ENCODE peak calls at places on chromosomes 12 and 14, in seven cellular contexts. T is tibial nerve; P is T47D; K is uterus; H is stimulated activated CD8-positive, alpha-beta memory T cell treated with anti-CD3 and anti-CD28 coated beads, Interleukin-2, amount 100 ng/mL, for 1 hour; V is epithelial cell of prostate; S is tibial artery. I is an unnamed sample.

GRCh38 chr12:14936224-14936861 is 2.0 kb downstream of the ERP27 start:
- DNase-seq in H (no peak), S (no peak), T (no peak), P (no peak), K (no peak), V (no peak), I (no peak)

GRCh38 chr14:90419200-90419599 is 22.4 kb downstream of the CALM1 start:
- DNase-seq in K (peak), H (no peak), S (peak), T (peak), P (no peak), V (peak), I (peak)

GRCh38 chr14:36579573-36580140 is 2.8 kb downstream of the NKX2-8 start:
- DNase-seq in P (no peak), S (no peak), V (no peak), K (no peak), T (no peak), H (no peak), I (no peak)

GRCh38 chr12:96053476-96054261 is 18.3 kb upstream of the LTA4H start:
- DNase-seq in K (no peak), S (no peak), T (no peak), V (no peak), H (no peak), P (no peak), I (no peak)

GRCh38 chr14:50941151-50941550 is 3.1 kb downstream of the PYGL start:
- DNase-seq in P (no peak), V (no peak), H (no peak), T (no peak), S (no peak), K (no peak), I (no peak)

GRCh38 chr14:77022219-77022852 is 6.2 kb downstream of the IRF2BPL start:
- DNase-seq in V (no peak), S (no peak), H (no peak), P (no peak), T (no peak), K (no peak), I (no peak)

GRCh38 chr12:25394025-25394424 is 143.3 kb upstream of the KRAS start:
- DNase-seq in S (no peak), P (no peak), H (no peak), V (no peak), K (no peak), T (no peak), I (no peak)

GRCh38 chr14:48725001-48725734 is 861.0 kb downstream of the RPS29 start:
- DNase-seq in V (no peak), K (no peak), H (no peak), P (no peak), S (no peak), T (no peak), I (no peak)

GRCh38 chr14:79256311-79256879 is 954.9 kb downstream of the DIO2 start:
- DNase-seq in V (no peak), K (no peak), H (no peak), T (no peak), P (no peak), S (no peak), I (no peak)

GRCh38 chr12:54411398-54412241 is 7.4 kb downstream of the ITGA5 start:
- DNase-seq in S (peak), P (no peak), K (no peak), H (no peak), V (peak), T (peak), I (no peak)

GRCh38 chr12:20142295-20142694 is 226.0 kb upstream of the PDE3A start:
- DNase-seq in T (no peak), H (no peak), S (no peak), P (no peak), K (no peak), V (no peak), I (no peak)

GRCh38 chr12:1592444-1593231 is 1.7 kb downstream of the FBXL14 start:
- DNase-seq in V (no peak), K (no peak), P (no peak), T (no peak), H (no peak), S (no peak), I (peak)

GRCh38 chr12:52060498-52061177 is 9.1 kb upstream of the ATG101 start:
- DNase-seq in V (no peak), H (peak), P (no peak), T (no peak), S (no peak), K (peak), I (no peak)

GRCh38 chr12:10940389-10940788 is 1.3 kb upstream of the TAS2R14 start:
- DNase-seq in V (peak), T (no peak), K (no peak), S (no peak), H (no peak), P (no peak), I (no peak)

GRCh38 chr12:56957229-56958052 is at the start of gene RDH16:
- DNase-seq in K (no peak), S (no peak), V (peak), P (peak), T (no peak), H (no peak), I (no peak)

GRCh38 chr14:70641548-70642312 is at the start of gene TTC9:
- DNase-seq in S (no peak), T (no peak), P (peak), V (no peak), H (no peak), K (no peak), I (no peak)

GRCh38 chr14:96603350-96604255 is 101.4 kb downstream of the PAPOLA start:
- DNase-seq in H (no peak), V (no peak), T (no peak), S (no peak), P (no peak), K (no peak), I (no peak)

GRCh38 chr12:80412343-80412953 is 31.6 kb upstream of the PTPRQ start:
- DNase-seq in H (no peak), V (no peak), S (no peak), K (no peak), T (no peak), P (peak), I (no peak)

GRCh38 chr12:4653257-4653656 is 4.3 kb downstream of the NDUFA9 start:
- DNase-seq in P (no peak), H (no peak), S (no peak), V (no peak), K (no peak), T (no peak), I (no peak)

GRCh38 chr14:53519137-53519536 is 366.0 kb upstream of the DDHD1 start:
- DNase-seq in K (no peak), P (no peak), S (no peak), H (no peak), T (no peak), V (no peak), I (no peak)

GRCh38 chr12:38811814-38812356 is 93.5 kb downstream of the CPNE8 start:
- DNase-seq in K (no peak), P (no peak), H (no peak), V (no peak), T (no peak), S (no peak), I (no peak)

GRCh38 chr12:127516467-127516866 is 750.5 kb upstream of the TMEM132C start:
- DNase-seq in T (no peak), P (no peak), H (no peak), K (no peak), S (no peak), V (no peak), I (no peak)

GRCh38 chr12:16607895-16608294 is 1.9 kb upstream of the LMO3 start:
- DNase-seq in T (no peak), K (peak), H (no peak), V (no peak), S (no peak), P (no peak), I (no peak)

GRCh38 chr14:23362200-23362599 is 2.8 kb downstream of the EFS start:
- DNase-seq in K (no peak), T (no peak), H (no peak), V (no peak), P (no peak), S (no peak), I (no peak)

GRCh38 chr14:55832122-55832911 is 252.3 kb downstream of the KTN1 start:
- DNase-seq in V (peak), P (no peak), T (no peak), S (no peak), K (no peak), H (no peak), I (no peak)

GRCh38 chr14:20524027-20524426 is 18.7 kb downstream of the RNASE10 start:
- DNase-seq in K (no peak), S (no peak), V (no peak), T (no peak), H (no peak), P (no peak), I (no peak)

GRCh38 chr12:112163056-112163455 is 37.7 kb downstream of the TRAFD1 start:
- DNase-seq in S (no peak), P (no peak), T (no peak), V (no peak), K (no peak), H (no peak), I (no peak)

GRCh38 chr14:43503508-43503907 is 1003.6 kb downstream of the FSCB start:
- DNase-seq in K (no peak), T (no peak), P (peak), V (no peak), H (no peak), S (no peak), I (no peak)

GRCh38 chr14:93112891-93113677 is 2.6 kb downstream of the ITPK1 start:
- DNase-seq in P (peak), K (peak), V (peak), H (peak), T (peak), S (peak), I (peak)

GRCh38 chr14:73763396-73763795 is 49.2 kb upstream of the PNMA1 start:
- DNase-seq in K (no peak), V (no peak), T (no peak), H (no peak), S (no peak), P (peak), I (no peak)